ENCODE peak calls at places on chromosomes 1 and 21, in nine cellular contexts. K is left lung, I is breast epithelium, X is cardiac fibroblast, P is BE2C, Y is uterus, F is transverse colon, Z is astrocyte of the spinal cord, S is brain microvascular endothelial cell. C is an unnamed sample.

GRCh38 chr1:234960722-234961467 is 167.7 kb downstream of the TOMM20 start:
- DNase-seq in Z (peak; percentile 57), Y (no peak), P (no peak), X (peak; percentile 65), K (peak; percentile 50), S (no peak), F (peak; percentile 77), I (no peak), C (no peak)

GRCh38 chr1:222372221-222372620 is 175.7 kb downstream of the HHIPL2 start:
- DNase-seq in Y (no peak), I (no peak), Z (peak; percentile 33), P (no peak), X (peak; percentile 13), F (no peak), K (no peak), S (no peak), C (no peak)

GRCh38 chr1:204254031-204254661 is 40.4 kb upstream of the GOLT1A start:
- DNase-seq in X (peak; percentile 67), Z (no peak), K (no peak), F (peak; percentile 41), Y (peak; percentile 67), I (peak; percentile 91), P (no peak), S (peak; percentile 3), C (peak; percentile 68)

GRCh38 chr21:24514081-24514733 is 1093.1 kb downstream of the MRPL39 start:
- DNase-seq in P (no peak), X (peak; percentile 20), Z (peak; percentile 9), I (no peak), S (no peak), F (no peak), Y (no peak), K (no peak), C (no peak)

GRCh38 chr1:1923681-1924000 is 4.6 kb upstream of the TMEM52 start:
- DNase-seq in Z (no peak), Y (no peak), I (no peak), P (no peak), F (peak; percentile 21), K (no peak), S (no peak), X (no peak), C (no peak)

GRCh38 chr1:17586172-17586963 is 46.9 kb downstream of the ARHGEF10L start:
- DNase-seq in K (no peak), F (no peak), Z (peak; percentile 74), I (no peak), Y (no peak), P (no peak), X (peak; percentile 90), S (peak; percentile 62), C (peak; percentile 76)

GRCh38 chr1:241641748-241642592 is 1.8 kb upstream of the CHML start:
- DNase-seq in P (no peak), K (no peak), I (no peak), S (peak; percentile 83), F (no peak), X (peak; percentile 89), Z (peak; percentile 53), Y (no peak), C (no peak)

GRCh38 chr1:208985231-208985630 is 598.3 kb upstream of the CAMK1G start:
- DNase-seq in X (no peak), Y (no peak), S (no peak), F (no peak), Z (no peak), I (no peak), K (no peak), P (no peak), C (no peak)

GRCh38 chr1:199914546-199914945 is 113.0 kb upstream of the NR5A2 start:
- DNase-seq in Z (no peak), Y (no peak), F (no peak), X (no peak), K (no peak), P (no peak), S (no peak), I (no peak), C (no peak)

GRCh38 chr1:167460836-167461235 is 57.5 kb downstream of the CD247 start:
- DNase-seq in K (no peak), S (no peak), Z (no peak), Y (no peak), P (no peak), I (peak; percentile 43), F (no peak), X (no peak), C (no peak)

GRCh38 chr1:156750932-156751723 is at the start of gene HDGF:
- DNase-seq in F (peak; percentile 53), K (peak; percentile 91), X (peak; percentile 37), P (peak; percentile 65), S (no peak), I (peak; percentile 55), Z (no peak), Y (peak; percentile 65), C (no peak)

GRCh38 chr1:206933333-206933945 is 11.7 kb upstream of the FCMR start:
- DNase-seq in S (no peak), Z (no peak), I (no peak), P (peak; percentile 71), X (peak; percentile 30), Y (no peak), F (peak; percentile 69), K (no peak), C (no peak)

GRCh38 chr1:13590486-13590885 is 6.9 kb downstream of the PDPN start:
- DNase-seq in F (no peak), K (no peak), I (no peak), P (no peak), X (peak; percentile 39), Y (no peak), Z (no peak), S (no peak), C (no peak)

GRCh38 chr1:19070197-19070651 is 113.7 kb upstream of the IFFO2 start:
- DNase-seq in X (no peak), K (no peak), F (no peak), I (peak; percentile 26), Y (no peak), P (no peak), S (no peak), Z (no peak), C (no peak)

GRCh38 chr21:35206141-35207125 is 157.3 kb upstream of the RUNX1 start:
- DNase-seq in S (no peak), I (peak; percentile 66), K (no peak), Y (no peak), P (no peak), F (peak; percentile 44), X (no peak), Z (no peak), C (no peak)

GRCh38 chr1:150535511-150536281 is 13.5 kb upstream of the ADAMTSL4 start:
- DNase-seq in P (no peak), I (no peak), K (no peak), Z (peak; percentile 23), F (no peak), Y (no peak), X (no peak), S (no peak), C (no peak)

GRCh38 chr1:208137144-208137682 is 107.0 kb downstream of the PLXNA2 start:
- DNase-seq in S (no peak), I (no peak), Z (peak; percentile 66), F (no peak), K (no peak), Y (no peak), X (no peak), P (no peak), C (no peak)

GRCh38 chr1:174052621-174053020 is 30.5 kb upstream of the RC3H1 start:
- DNase-seq in F (no peak), Y (no peak), Z (no peak), I (no peak), K (no peak), P (no peak), S (no peak), X (peak; percentile 44), C (no peak)

GRCh38 chr1:43541721-43542401 is 11.2 kb downstream of the PTPRF start:
- DNase-seq in I (peak; percentile 91), K (peak; percentile 87), Z (no peak), F (peak; percentile 85), X (no peak), S (no peak), Y (peak; percentile 81), P (no peak), C (no peak)

GRCh38 chr1:54701996-54702395 is 13.7 kb upstream of the TTC4 start:
- DNase-seq in I (no peak), S (no peak), Y (no peak), Z (no peak), P (no peak), X (no peak), K (no peak), F (no peak), C (no peak)
- TF ChIP-seq CTCF in I (no peak), S (no peak), Y (no peak), Z (no peak), P (no peak), X (no peak), K (no peak), F (no peak), C (no peak)

GRCh38 chr1:177983087-177983823 is 13.4 kb upstream of the SEC16B start:
- DNase-seq in X (no peak), K (no peak), I (no peak), Y (no peak), Z (no peak), P (no peak), F (no peak), S (no peak), C (no peak)
- H3K4me3 ChIP-seq in X (no peak overlapping the region), K (no peak overlapping the region), I (no peak overlapping the region), Y (no peak overlapping the region), Z (peak overlapping the region; percentile 22), P (no peak overlapping the region), F (no peak overlapping the region), S (peak overlapping the region; percentile 35), C (peak overlapping the region; percentile 24)

GRCh38 chr21:44875341-44875740 is 1.9 kb upstream of the PTTG1IP start:
- DNase-seq in P (no peak), Z (peak; percentile 55), F (no peak), Y (no peak), X (peak; percentile 66), K (no peak), I (no peak), S (no peak), C (no peak)
- TF ChIP-seq CTCF in P (no peak), Z (no peak), F (no peak), Y (no peak), X (no peak), K (no peak), I (no peak), S (peak; percentile 13), C (peak; percentile 31)

GRCh38 chr1:46465981-46466476 is 23.6 kb upstream of the DMBX1 start:
- DNase-seq in Z (no peak), P (no peak), F (no peak), S (no peak), I (no peak), Y (no peak), K (no peak), X (no peak), C (no peak)
- H3K4me3 ChIP-seq in Z (no peak overlapping the region), P (no peak overlapping the region), F (no peak overlapping the region), S (no peak overlapping the region), I (peak overlapping the region; percentile 58), Y (peak overlapping the region; percentile 45), K (peak overlapping the region; percentile 41), X (no peak overlapping the region), C (no peak overlapping the region)

C was measured in AG09309.